ENCODE peak calls at places on chromosome 20, in four cellular contexts. Q is heart right ventricle, X is stomach, R is endodermal cell. I is an unnamed sample. For H3K4me1, the result is how much of the 10 kb centered on the place peaks cover.

GRCh38 chr20:12699374-12700228 is 309.2 kb upstream of the SPTLC3 start:
- DNase-seq in Q (no peak), X (no peak), R (no peak), I (no peak)

GRCh38 chr20:22389836-22390542 is 194.4 kb downstream of the FOXA2 start:
- DNase-seq in X (peak), R (peak), Q (no peak), I (peak)

GRCh38 chr20:3115190-3116107 is 30.9 kb upstream of the AVP start:
- DNase-seq in R (peak), Q (no peak), X (no peak), I (no peak)

GRCh38 chr20:6704132-6704861 is 63.2 kb upstream of the BMP2 start:
- DNase-seq in R (no peak), X (peak), Q (no peak), I (no peak)

GRCh38 chr20:22723659-22724058 is 139.3 kb upstream of the FOXA2 start:
- DNase-seq in X (no peak), R (no peak), Q (no peak), I (no peak)

GRCh38 chr20:19397676-19398075 is 185.2 kb downstream of the SLC24A3 start:
- DNase-seq in Q (no peak), R (no peak), X (no peak), I (no peak)

GRCh38 chr20:54231006-54231405 is 23.1 kb downstream of the PFDN4 start:
- DNase-seq in X (no peak), R (no peak), Q (no peak), I (no peak)

GRCh38 chr20:25209400-25209799 is 13.9 kb downstream of the ENTPD6 start:
- DNase-seq in Q (no peak), R (no peak), X (no peak), I (no peak)

GRCh38 chr20:40326794-40327193 is 362.2 kb downstream of the MAFB start:
- DNase-seq in X (no peak), R (no peak), Q (no peak), I (no peak)

GRCh38 chr20:1392443-1392692 is 486 bp downstream of the FKBP1A start:
- DNase-seq in Q (no peak), R (no peak), X (no peak), I (no peak)

GRCh38 chr20:56222945-56223344 is 25.6 kb upstream of the MC3R start:
- DNase-seq in X (no peak), Q (no peak), R (no peak), I (no peak)

GRCh38 chr20:13029687-13030510 is 21.1 kb downstream of the SPTLC3 start:
- DNase-seq in R (peak), X (peak), Q (no peak), I (peak)

GRCh38 chr20:14555676-14556075 is 218.3 kb upstream of the FLRT3 start:
- DNase-seq in X (no peak), R (no peak), Q (no peak), I (no peak)

GRCh38 chr20:277496-277781 is 13.1 kb downstream of the C20orf96 start:
- DNase-seq in R (no peak), X (no peak), Q (no peak), I (no peak)

GRCh38 chr20:60512436-60512835 is 554.2 kb downstream of the CDH26 start:
- DNase-seq in Q (no peak), R (peak), X (no peak), I (no peak)

GRCh38 chr20:17969884-17970409 is 1.1 kb downstream of the MGME1 start:
- DNase-seq in Q (no peak), X (no peak), R (peak), I (no peak)

GRCh38 chr20:62235777-62236157 is 2.6 kb upstream of the OSBPL2 start:
- DNase-seq in R (no peak), Q (peak), X (no peak), I (no peak)

GRCh38 chr20:17896771-17897369 is 71.7 kb downstream of the SNX5 start:
- DNase-seq in Q (no peak), X (no peak), R (no peak), I (no peak)

GRCh38 chr20:3889489-3890409 is 562 bp downstream of the PANK2 start:
- DNase-seq in Q (peak), X (peak), R (peak), I (no peak)

GRCh38 chr20:62792182-62792939 is 3.9 kb upstream of the MRGBP start:
- DNase-seq in X (no peak), Q (no peak), R (no peak), I (no peak)

GRCh38 chr20:62352402-62353288 is 14.5 kb downstream of the LAMA5 start:
- DNase-seq in X (peak), Q (peak), R (no peak), I (peak)

GRCh38 chr20:431012-431904 is 23.2 kb downstream of the RBCK1 start:
- DNase-seq in X (peak), R (peak), Q (peak), I (peak)

GRCh38 chr20:56788671-56789610 is 159.8 kb downstream of the TFAP2C start:
- DNase-seq in X (no peak), Q (no peak), R (no peak), I (peak)

GRCh38 chr20:16385462-16385861 is 187.8 kb downstream of the KIF16B start:
- DNase-seq in X (no peak), R (no peak), Q (no peak), I (no peak)

GRCh38 chr20:44095831-44096230 is 91.2 kb downstream of the JPH2 start:
- DNase-seq in Q (no peak), R (no peak), X (no peak), I (peak)
- H3K4me1 ChIP-seq in Q (under half), R (under half), X (under half), I (under half)

GRCh38 chr20:44691424-44692423 is 23.4 kb upstream of the CCN5 start:
- DNase-seq in X (no peak), Q (peak), R (no peak), I (no peak)
- H3K4me1 ChIP-seq in X (under half), Q (under half), R (under half), I (under half)

GRCh38 chr20:58894652-58895051 is 42.1 kb downstream of the GNAS start:
- DNase-seq in Q (no peak), R (no peak), X (no peak), I (no peak)

GRCh38 chr20:58892932-58893224 is 40.4 kb downstream of the GNAS start:
- DNase-seq in X (no peak), R (no peak), Q (no peak), I (no peak)

GRCh38 chr20:58895099-58895795 is 42.7 kb downstream of the GNAS start:
- DNase-seq in Q (no peak), R (no peak), X (no peak), I (no peak)

GRCh38 chr20:58892126-58892931 is 39.8 kb downstream of the GNAS start:
- DNase-seq in Q (peak), R (peak), X (peak), I (peak)

GRCh38 chr20:58893355-58894151 is 41.0 kb downstream of the GNAS start:
- DNase-seq in R (no peak), Q (no peak), X (no peak), I (no peak)
- H3K4me1 ChIP-seq in R (under half), Q (half or more), X (half or more), I (under half)

DNA sequence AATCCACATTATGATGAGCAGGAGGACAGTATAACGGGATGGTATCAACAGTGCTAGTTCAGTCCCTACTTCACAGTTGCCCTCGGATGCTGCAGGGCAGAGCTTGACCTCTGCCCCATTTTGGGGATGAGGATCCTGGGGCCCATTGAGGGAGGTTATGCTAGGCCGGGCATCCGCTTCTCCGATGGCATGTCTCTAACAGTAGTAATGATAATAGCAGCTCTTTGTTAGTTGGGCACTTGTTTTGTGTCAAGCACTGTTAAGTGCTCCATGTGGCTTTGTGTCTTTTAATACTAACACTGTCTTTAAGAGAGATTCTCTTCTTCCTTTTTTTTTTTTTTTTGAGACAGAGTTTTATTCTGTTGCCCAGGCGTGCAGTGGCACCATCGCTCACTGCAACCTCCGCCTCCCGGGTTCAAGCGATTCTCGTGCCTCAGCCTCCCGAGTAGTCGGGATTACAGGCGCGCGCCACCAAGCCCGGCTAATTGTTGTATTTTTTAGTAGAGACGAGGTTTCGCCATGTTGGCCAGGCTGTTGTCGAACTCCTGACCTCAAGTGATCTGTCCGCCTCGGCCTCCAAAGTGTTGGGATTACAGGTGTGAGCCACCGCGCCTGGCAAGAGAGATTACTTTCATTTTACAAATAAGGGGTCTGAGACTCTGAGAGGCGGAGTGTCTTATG is 1.1 kb downstream of the MAPRE1 start:
- DNase-seq in R (no peak), X (no peak), Q (no peak), I (no peak)
- H3K4me1 ChIP-seq in R (under half), X (half or more), Q (under half), I (under half)

DNA sequence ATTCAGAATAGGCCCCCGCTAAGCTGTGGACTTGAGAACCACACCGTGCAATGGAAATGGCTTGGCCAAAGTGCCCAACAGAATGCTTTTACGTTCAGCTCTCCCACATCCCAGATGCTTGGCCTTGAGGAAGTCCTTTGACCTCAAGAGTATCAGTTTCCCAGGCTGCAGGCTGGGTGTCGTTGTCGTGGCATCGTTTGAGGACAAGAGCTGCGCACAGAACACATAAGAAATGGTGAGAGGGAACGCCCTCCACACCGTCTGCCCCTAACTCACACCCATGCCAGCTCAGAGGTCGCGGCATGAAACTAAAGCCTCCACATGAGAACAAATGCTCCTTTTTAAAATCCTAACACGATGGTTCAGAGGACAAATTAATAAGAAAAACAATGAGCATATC is 37.0 kb downstream of the NFATC2 start:
- DNase-seq in X (no peak), R (no peak), Q (no peak), I (peak)
- H3K4me1 ChIP-seq in X (under half), R (under half), Q (under half), I (under half)

GRCh38 chr20:48743807-48744206 is 84.0 kb downstream of the PREX1 start:
- DNase-seq in Q (no peak), X (no peak), R (no peak), I (no peak)

GRCh38 chr20:48742912-48743680 is 84.7 kb downstream of the PREX1 start:
- DNase-seq in X (no peak), Q (no peak), R (no peak), I (no peak)

GRCh38 chr20:48747840-48748416 is 79.9 kb downstream of the PREX1 start:
- DNase-seq in R (no peak), Q (no peak), X (no peak), I (no peak)

GRCh38 chr20:48744515-48744914 is 83.3 kb downstream of the PREX1 start:
- DNase-seq in R (no peak), X (no peak), Q (no peak), I (no peak)

GRCh38 chr20:48745330-48745729 is 82.5 kb downstream of the PREX1 start:
- DNase-seq in Q (no peak), R (no peak), X (no peak), I (no peak)
- H3K4me1 ChIP-seq in Q (under half), R (under half), X (under half), I (under half)

DNA sequence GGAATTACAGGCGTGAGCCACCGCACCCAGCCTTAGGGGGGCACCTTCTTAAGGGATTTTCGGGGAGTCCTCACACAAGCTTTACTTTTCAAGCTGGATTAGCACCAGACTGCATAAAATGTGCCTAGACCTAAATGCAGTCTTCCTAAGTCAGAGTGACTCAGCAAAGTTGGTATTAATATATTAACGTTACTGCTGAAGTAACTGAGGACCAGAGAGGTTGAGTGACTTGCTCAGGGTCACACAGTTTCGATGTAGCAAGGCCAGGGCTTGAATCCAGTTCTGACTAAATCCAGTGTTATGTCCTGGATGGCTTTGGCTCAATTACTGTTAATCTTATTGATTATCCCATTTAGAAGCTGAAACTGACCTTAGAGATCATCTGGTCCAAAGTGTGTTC is 13.4 kb downstream of the EDEM2 start:
- DNase-seq in X (no peak), Q (no peak), R (no peak), I (no peak)
- H3K4me1 ChIP-seq in X (under half), Q (under half), R (under half), I (under half)

GRCh38 chr20:20732641-20733040 is 20.2 kb upstream of the RALGAPA2 start:
- DNase-seq in X (no peak), Q (no peak), R (no peak), I (no peak)

GRCh38 chr20:20734475-20734948 is 22.1 kb upstream of the RALGAPA2 start:
- DNase-seq in X (no peak), R (no peak), Q (no peak), I (no peak)

GRCh38 chr20:20733943-20734342 is 21.5 kb upstream of the RALGAPA2 start:
- DNase-seq in Q (no peak), X (no peak), R (no peak), I (no peak)

GRCh38 chr20:20737158-20737557 is 24.7 kb upstream of the RALGAPA2 start:
- DNase-seq in R (no peak), Q (no peak), X (no peak), I (no peak)

DNA sequence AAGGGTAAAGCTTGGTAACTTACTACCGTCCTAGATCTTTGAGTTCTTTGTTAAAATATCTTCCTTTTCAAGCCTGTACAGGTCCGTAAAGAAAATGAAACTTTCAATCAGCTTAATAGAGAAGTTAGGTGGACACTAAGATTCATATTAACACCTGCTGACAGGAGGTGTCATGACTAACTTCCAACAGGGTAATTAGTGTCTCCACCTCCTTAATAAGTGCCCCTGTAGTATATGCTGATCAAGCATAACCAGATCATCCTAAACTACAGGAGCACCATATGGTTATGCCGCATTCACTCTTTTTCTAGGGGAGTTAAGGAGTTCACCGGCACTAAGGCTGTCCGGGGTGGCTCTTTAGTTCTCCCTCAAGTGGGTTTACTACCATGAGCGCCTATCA is 23.9 kb upstream of the RALGAPA2 start:
- DNase-seq in X (no peak), R (no peak), Q (no peak), I (no peak)
- H3K4me1 ChIP-seq in X (under half), R (under half), Q (under half), I (under half)

I was measured in RWPE2.